ENCODE peak calls at places on chromosomes 11 and 22, in ten cellular contexts. Q is GM23248; R is activated CD4-positive, alpha-beta T cell treated with anti-CD3 and anti-CD28 coated beads, Interleukin-2, amount 50 U/mL, for 1 hour; J is psoas muscle; B is NCI-H1105 treated with DMSO at 0.1 percent for 48 hours; O is HCT116; Y is NCI-H2029 treated with DMSO at 0.1 percent for 48 hours; X is activated naive CD8-positive, alpha-beta T cell treated with anti-CD3 and anti-CD28 coated beads, Interleukin-2, amount 10 ng/mL, durations not matched to agents 7 days and 5 days; C is stimulated activated CD4-positive, alpha-beta T cell treated with anti-CD3 and anti-CD28 coated beads, Interleukin-15, amount 100 ng/mL, for 24 hours; A is dorsolateral prefrontal cortex. S is an unnamed sample.

GRCh38 chr22:30375312-30375849 is 11.8 kb downstream of the RNF215 start:
- DNase-seq in Q (no peak), R (no peak), J (no peak), B (no peak), O (no peak), Y (no peak), X (no peak), C (no peak), A (no peak), S (no peak)

GRCh38 chr11:638616-639323 is 1.7 kb downstream of the DRD4 start:
- DNase-seq in Q (peak; percentile 39), R (no peak), J (no peak), B (no peak), O (no peak), Y (no peak), X (no peak), C (no peak), A (no peak), S (no peak)

GRCh38 chr11:77193167-77193566 is 65.1 kb downstream of the MYO7A start:
- DNase-seq in Q (no peak), R (no peak), J (no peak), B (no peak), O (no peak), Y (no peak), X (no peak), C (no peak), A (no peak), S (no peak)

GRCh38 chr11:20712912-20713311 is 43.5 kb downstream of the NELL1 start:
- DNase-seq in Q (no peak), R (no peak), J (no peak), B (no peak), O (no peak), Y (no peak), X (no peak), C (no peak), A (no peak), S (no peak)

GRCh38 chr22:38491707-38492348 is 14.3 kb downstream of the DDX17 start:
- DNase-seq in Q (no peak), R (no peak), J (no peak), B (no peak), O (no peak), Y (no peak), X (no peak), C (no peak), A (no peak), S (no peak)

GRCh38 chr11:85759915-85760314 is 51.0 kb downstream of the SYTL2 start:
- DNase-seq in Q (peak; percentile 88), R (no peak), J (no peak), B (no peak), O (peak; percentile 34), Y (no peak), X (no peak), C (no peak), A (no peak), S (no peak)

GRCh38 chr11:27718346-27718852 is 18.1 kb upstream of the BDNF start:
- DNase-seq in Q (peak; percentile 92), R (no peak), J (no peak), B (peak; percentile 72), O (peak; percentile 73), Y (peak; percentile 16), X (no peak), C (no peak), A (peak; percentile 83), S (no peak)

GRCh38 chr11:100681064-100681502 is 6.0 kb upstream of the ARHGAP42 start:
- DNase-seq in Q (no peak), R (peak; percentile 6), J (peak; percentile 66), B (no peak), O (peak; percentile 80), Y (peak; percentile 66), X (peak; percentile 45), C (no peak), A (no peak), S (peak; percentile 88)

GRCh38 chr22:31926969-31927368 is 17.4 kb upstream of the YWHAH start:
- DNase-seq in Q (no peak), R (no peak), J (no peak), B (peak; percentile 9), O (no peak), Y (no peak), X (no peak), C (no peak), A (peak; percentile 87), S (no peak)

GRCh38 chr11:76266269-76266668 is 60.0 kb upstream of the WNT11 start:
- DNase-seq in Q (peak; percentile 93), R (no peak), J (no peak), B (no peak), O (peak; percentile 10), Y (no peak), X (no peak), C (no peak), A (no peak), S (no peak)

GRCh38 chr22:39182478-39183030 is 30.1 kb upstream of the CBX7 start:
- DNase-seq in Q (peak; percentile 16), R (no peak), J (no peak), B (no peak), O (no peak), Y (no peak), X (no peak), C (no peak), A (no peak), S (no peak)

GRCh38 chr11:67301313-67301921 is 1.9 kb upstream of the SSH3 start:
- DNase-seq in Q (no peak), R (no peak), J (no peak), B (no peak), O (no peak), Y (no peak), X (peak; percentile 35), C (no peak), A (no peak), S (no peak)

GRCh38 chr11:35641206-35641885 is 21.2 kb upstream of the TRIM44 start:
- DNase-seq in Q (no peak), R (no peak), J (no peak), B (no peak), O (no peak), Y (no peak), X (no peak), C (no peak), A (no peak), S (no peak)

GRCh38 chr22:26428515-26429457 is at the start of gene ASPHD2:
- DNase-seq in Q (peak; percentile 80), R (peak; percentile 76), J (peak; percentile 63), B (peak; percentile 68), O (no peak), Y (no peak), X (peak; percentile 87), C (peak; percentile 82), A (peak; percentile 79), S (peak; percentile 87)

GRCh38 chr11:80462211-80462610 is 1021.4 kb upstream of the TENM4 start:
- DNase-seq in Q (no peak), R (no peak), J (no peak), B (no peak), O (no peak), Y (no peak), X (no peak), C (no peak), A (no peak), S (peak; percentile 4)

GRCh38 chr22:30336752-30337460 is 10.2 kb upstream of the TBC1D10A start:
- DNase-seq in Q (no peak), R (no peak), J (peak; percentile 41), B (no peak), O (no peak), Y (no peak), X (no peak), C (no peak), A (peak; percentile 86), S (no peak)

GRCh38 chr11:44199298-44199697 is 103.8 kb downstream of the EXT2 start:
- DNase-seq in Q (no peak), R (no peak), J (no peak), B (peak; percentile 6), O (no peak), Y (peak; percentile 58), X (no peak), C (no peak), A (no peak), S (no peak)

GRCh38 chr11:92251980-92252379 is 27.4 kb downstream of the FAT3 start:
- DNase-seq in Q (peak; percentile 74), R (no peak), J (no peak), B (no peak), O (no peak), Y (no peak), X (no peak), C (no peak), A (no peak), S (no peak)

GRCh38 chr11:62508336-62509058 is 38.1 kb downstream of the AHNAK start:
- DNase-seq in Q (peak; percentile 91), R (no peak), J (peak; percentile 75), B (peak; percentile 10), O (peak; percentile 39), Y (no peak), X (no peak), C (peak; percentile 12), A (peak; percentile 45), S (peak; percentile 57)

GRCh38 chr11:1682225-1682901 is 14.6 kb upstream of the KRTAP5-6 start:
- DNase-seq in Q (no peak), R (no peak), J (no peak), B (no peak), O (no peak), Y (peak; percentile 12), X (no peak), C (no peak), A (no peak), S (no peak)

S was measured in GM10248.